ENCODE peak calls at places on chromosomes 4 and X, in nine cellular contexts. T is ovary; F is choroid plexus epithelial cell; Z is lower lobe of right lung; W is heart right ventricle; C is CD8-positive, alpha-beta T cell; D is MCF 10A; R is neural crest cell; P is GF-D8. X is an unnamed sample.

GRCh38 chr4:160887668-160888067 is 1276.1 kb downstream of the FSTL5 start:
- DNase-seq in T (no peak), F (no peak), Z (no peak), W (no peak), C (no peak), D (no peak), R (no peak), P (no peak), X (no peak)

GRCh38 chrX:82734140-82734539 is 774.0 kb upstream of the POU3F4 start:
- DNase-seq in T (no peak), F (peak; percentile 25), Z (no peak), W (no peak), C (no peak), D (no peak), R (no peak), P (no peak), X (no peak)

GRCh38 chr4:54941994-54942552 is 183.3 kb downstream of the KDR start:
- DNase-seq in T (peak; percentile 36), F (peak; percentile 11), Z (no peak), W (peak; percentile 36), C (peak; percentile 19), D (no peak), R (no peak), P (no peak), X (peak; percentile 98)

GRCh38 chrX:10818651-10819050 is 198.3 kb upstream of the MID1 start:
- DNase-seq in T (no peak), F (no peak), Z (no peak), W (no peak), C (no peak), D (no peak), R (no peak), P (no peak), X (no peak)

GRCh38 chrX:40318076-40318475 is 220.3 kb upstream of the BCOR start:
- DNase-seq in T (no peak), F (no peak), Z (no peak), W (no peak), C (no peak), D (no peak), R (no peak), P (no peak), X (no peak)

GRCh38 chr4:20393486-20394100 is 141.9 kb downstream of the SLIT2 start:
- DNase-seq in T (no peak), F (no peak), Z (no peak), W (no peak), C (no peak), D (no peak), R (no peak), P (no peak), X (no peak)

GRCh38 chr4:143393195-143393594 is 56.5 kb downstream of the GAB1 start:
- DNase-seq in T (no peak), F (no peak), Z (no peak), W (no peak), C (no peak), D (no peak), R (no peak), P (no peak), X (no peak)

GRCh38 chrX:29617276-29617675 is 598.1 kb upstream of the MAGEB2 start:
- DNase-seq in T (no peak), F (peak; percentile 40), Z (no peak), W (no peak), C (no peak), D (no peak), R (no peak), P (no peak), X (no peak)

GRCh38 chr4:109005523-109005922 is 242.7 kb upstream of the ETNPPL start:
- DNase-seq in T (no peak), F (peak; percentile 62), Z (no peak), W (no peak), C (no peak), D (peak; percentile 53), R (no peak), P (no peak), X (peak; percentile 53)

GRCh38 chr4:75848891-75849290 is 53.4 kb downstream of the PPEF2 start:
- DNase-seq in T (no peak), F (peak; percentile 76), Z (no peak), W (no peak), C (no peak), D (no peak), R (no peak), P (no peak), X (no peak)

GRCh38 chr4:155025762-155026457 is 182.5 kb upstream of the NPY2R start:
- DNase-seq in T (no peak), F (peak; percentile 52), Z (peak; percentile 47), W (peak; percentile 6), C (no peak), D (peak; percentile 21), R (peak; percentile 51), P (no peak), X (no peak)

GRCh38 chrX:23764585-23764984 is 18.4 kb upstream of the SAT1 start:
- DNase-seq in T (no peak), F (no peak), Z (no peak), W (no peak), C (no peak), D (no peak), R (no peak), P (no peak), X (no peak)

GRCh38 chr4:78057600-78058560 is 757 bp downstream of the FRAS1 start:
- DNase-seq in T (peak; percentile 48), F (peak; percentile 34), Z (peak; percentile 65), W (peak; percentile 23), C (no peak), D (peak; percentile 65), R (peak; percentile 38), P (no peak), X (peak; percentile 20)

GRCh38 chr4:102585329-102585728 is 84.2 kb downstream of the NFKB1 start:
- DNase-seq in T (no peak), F (no peak), Z (no peak), W (no peak), C (no peak), D (peak; percentile 17), R (no peak), P (no peak), X (no peak)

GRCh38 chrX:107574054-107574683 is 54.1 kb upstream of the PRPS1 start:
- DNase-seq in T (no peak), F (peak; percentile 68), Z (no peak), W (no peak), C (no peak), D (peak; percentile 58), R (no peak), P (no peak), X (no peak)

GRCh38 chr4:10458190-10458589 is 964 bp upstream of the ZNF518B start:
- DNase-seq in T (peak; percentile 24), F (no peak), Z (no peak), W (no peak), C (no peak), D (no peak), R (no peak), P (no peak), X (no peak)

GRCh38 chrX:119343856-119344255 is 55.3 kb upstream of the SLC25A43 start:
- DNase-seq in T (no peak), F (no peak), Z (no peak), W (no peak), C (no peak), D (no peak), R (no peak), P (no peak), X (no peak)

GRCh38 chrX:133881893-133882292 is 103.5 kb downstream of the GPC3 start:
- DNase-seq in T (no peak), F (no peak), Z (no peak), W (no peak), C (no peak), D (no peak), R (no peak), P (no peak), X (no peak)

GRCh38 chr4:123600426-123600825 is 203.8 kb downstream of the SPRY1 start:
- DNase-seq in T (no peak), F (no peak), Z (no peak), W (no peak), C (no peak), D (no peak), R (no peak), P (no peak), X (no peak)

GRCh38 chr4:129233691-129234090 is 137.7 kb downstream of the C4orf33 start:
- DNase-seq in T (no peak), F (no peak), Z (no peak), W (no peak), C (no peak), D (no peak), R (no peak), P (no peak), X (no peak)

GRCh38 chrX:50579955-50580354 is 109.3 kb upstream of the DGKK start:
- DNase-seq in T (no peak), F (peak; percentile 78), Z (no peak), W (peak; percentile 18), C (no peak), D (peak; percentile 79), R (peak; percentile 23), P (no peak), X (peak; percentile 54)

GRCh38 chrX:137550561-137551305 is 15.2 kb upstream of the ZIC3 start:
- DNase-seq in T (no peak), F (no peak), Z (no peak), W (no peak), C (no peak), D (no peak), R (no peak), P (no peak), X (no peak)

GRCh38 chr4:108031427-108032083 is 41.9 kb downstream of the HADH start:
- DNase-seq in T (no peak), F (no peak), Z (no peak), W (no peak), C (no peak), D (peak; percentile 13), R (no peak), P (no peak), X (no peak)

GRCh38 chr4:99323761-99324160 is 2.6 kb upstream of the ADH1B start:
- DNase-seq in T (no peak), F (peak; percentile 89), Z (no peak), W (no peak), C (no peak), D (peak; percentile 86), R (no peak), P (no peak), X (no peak)

GRCh38 chrX:107936434-107936730 is 45.8 kb downstream of the TEX13B start:
- DNase-seq in T (no peak), F (no peak), Z (no peak), W (no peak), C (no peak), D (no peak), R (no peak), P (no peak), X (no peak)

GRCh38 chrX:154775611-154776349 is 13.1 kb downstream of the DKC1 start:
- DNase-seq in T (no peak), F (peak; percentile 54), Z (no peak), W (peak; percentile 14), C (no peak), D (peak; percentile 69), R (no peak), P (no peak), X (peak; percentile 12)

GRCh38 chr4:184902550-184902949 is 76.8 kb upstream of the ACSL1 start:
- DNase-seq in T (no peak), F (no peak), Z (no peak), W (no peak), C (no peak), D (no peak), R (no peak), P (no peak), X (no peak)

GRCh38 chr4:98113005-98113404 is 30.3 kb downstream of the STPG2 start:
- DNase-seq in T (no peak), F (peak; percentile 65), Z (no peak), W (peak; percentile 12), C (no peak), D (peak; percentile 38), R (no peak), P (no peak), X (peak; percentile 43)

GRCh38 chr4:2820216-2820982 is 23.2 kb upstream of the ADD1 start:
- DNase-seq in T (no peak), F (no peak), Z (peak; percentile 47), W (no peak), C (no peak), D (no peak), R (no peak), P (no peak), X (no peak)

GRCh38 chr4:100014616-100015015 is 64.5 kb upstream of the H2AZ1 start:
- DNase-seq in T (no peak), F (no peak), Z (no peak), W (no peak), C (no peak), D (no peak), R (no peak), P (no peak), X (no peak)

X was measured in Kasumi-1.